ENCODE peak calls at places on chromosomes 11 and 22, in four cellular contexts. E, F, J and V are unnamed samples.

GRCh38 chr11:67053896-67054850 is 2.5 kb upstream of the RHOD start:
- DNase-seq in E (peak), F (peak), J (peak), V (no peak)

GRCh38 chr11:61027141-61027840 is 55.8 kb downstream of the CD6 start:
- DNase-seq in E (no peak), F (peak), J (no peak), V (no peak)

GRCh38 chr11:43987384-43988039 is 45.1 kb downstream of the C11orf96 start:
- DNase-seq in E (no peak), F (no peak), J (peak), V (no peak)

GRCh38 chr22:44797181-44797720 is 44.9 kb downstream of the ARHGAP8 start:
- DNase-seq in E (no peak), F (no peak), J (no peak), V (no peak)

GRCh38 chr11:126072141-126072741 is 9.6 kb upstream of the CDON start:
- DNase-seq in E (no peak), F (no peak), J (no peak), V (no peak)

GRCh38 chr22:48919187-48919590 is 908.5 kb downstream of the BRD1 start:
- DNase-seq in E (no peak), F (peak), J (peak), V (no peak)

GRCh38 chr11:120589376-120589775 is 77.8 kb downstream of the GRIK4 start:
- DNase-seq in E (no peak), F (no peak), J (peak), V (peak)

GRCh38 chr22:38214248-38215056 is 12.7 kb downstream of the MAFF start:
- DNase-seq in E (peak), F (peak), J (peak), V (peak)

GRCh38 chr11:1571760-1572199 is 291 bp downstream of the DUSP8 start:
- DNase-seq in E (no peak), F (peak), J (no peak), V (peak)

GRCh38 chr22:29043906-29044575 is 17.6 kb downstream of the C22orf31 start:
- DNase-seq in E (no peak), F (no peak), J (no peak), V (no peak)

GRCh38 chr11:108852701-108853100 is 187.8 kb downstream of the DDX10 start:
- DNase-seq in E (no peak), F (no peak), J (no peak), V (no peak)